ENCODE peak calls at places on chromosomes 11 and 22, in six cellular contexts. H is SK-N-SH, R is HepG2, N is H1, Q is GM12878, A is K562. D is an unnamed sample.

GRCh38 chr11:46275964-46276641 is 1.4 kb upstream of the CREB3L1 start:
- DNase-seq in A (no peak), H (no peak), N (no peak), Q (no peak), R (peak), D (no peak)

GRCh38 chr11:128814856-128815705 is 52.0 kb downstream of the KCNJ1 start:
- DNase-seq in R (no peak), N (peak), A (peak), H (peak), Q (no peak), D (no peak)

GRCh38 chr22:37735054-37735453 is 38.2 kb downstream of the TRIOBP start:
- DNase-seq in R (peak), H (peak), A (peak), Q (no peak), N (no peak), D (peak)

GRCh38 chr11:103844327-103845215 is 191.9 kb upstream of the DDI1 start:
- DNase-seq in H (no peak), R (no peak), N (no peak), Q (peak), A (no peak), D (no peak)

GRCh38 chr11:76918941-76919386 is 58.2 kb downstream of the ACER3 start:
- DNase-seq in Q (peak), R (peak), A (peak), H (peak), N (no peak), D (peak)

GRCh38 chr22:46055176-46055850 is 78.4 kb upstream of the WNT7B start:
- DNase-seq in Q (no peak), N (no peak), R (no peak), H (peak), A (no peak), D (no peak)

GRCh38 chr11:77073328-77074001 is 6.7 kb downstream of the CAPN5 start:
- DNase-seq in A (peak), H (peak), N (no peak), Q (no peak), R (peak), D (peak)

GRCh38 chr11:129313588-129314288 is 61.9 kb upstream of the BARX2 start:
- DNase-seq in Q (no peak), N (no peak), H (no peak), R (no peak), A (no peak), D (no peak)

GRCh38 chr11:10511046-10511711 is 29.8 kb downstream of the RNF141 start:
- DNase-seq in R (no peak), H (no peak), N (peak), A (no peak), Q (no peak), D (no peak)

GRCh38 chr11:38013157-38013556 is 1415.1 kb upstream of the RAG2 start:
- DNase-seq in A (no peak), H (no peak), N (no peak), Q (no peak), R (no peak), D (no peak)

GRCh38 chr22:17963015-17963414 is 61.3 kb downstream of the MICAL3 start:
- DNase-seq in N (no peak), H (no peak), A (no peak), R (no peak), Q (no peak), D (no peak)

GRCh38 chr11:95415837-95416288 is 184.9 kb upstream of the SESN3 start:
- DNase-seq in H (no peak), A (peak), R (no peak), N (no peak), Q (no peak), D (no peak)

GRCh38 chr11:86748296-86748695 is 52.0 kb upstream of the PRSS23 start:
- DNase-seq in H (no peak), N (no peak), R (no peak), A (no peak), Q (no peak), D (no peak)

GRCh38 chr22:25395468-25395867 is 169.0 kb upstream of the GRK3 start:
- DNase-seq in R (no peak), Q (no peak), N (no peak), A (no peak), H (no peak), D (no peak)

GRCh38 chr11:47950396-47950795 is 30.0 kb upstream of the PTPRJ start:
- DNase-seq in N (no peak), Q (peak), A (no peak), R (no peak), H (no peak), D (no peak)

GRCh38 chr22:46390652-46391301 is 55.3 kb downstream of the TRMU start:
- DNase-seq in Q (no peak), N (no peak), H (peak), A (peak), R (peak), D (no peak)

GRCh38 chr11:76577199-76577920 is 93.2 kb downstream of the LRRC32 start:
- DNase-seq in H (peak), N (no peak), Q (no peak), R (no peak), A (no peak), D (no peak)

GRCh38 chr11:95078526-95078925 is 11.1 kb upstream of the ENDOD1 start:
- DNase-seq in R (no peak), Q (no peak), H (no peak), N (no peak), A (no peak), D (no peak)

GRCh38 chr11:127458561-127458960 is 458.0 kb upstream of the KIRREL3 start:
- DNase-seq in R (no peak), Q (no peak), N (no peak), A (no peak), H (no peak), D (no peak)

GRCh38 chr11:65412271-65413076 is 10.1 kb upstream of the NEAT1 start:
- DNase-seq in H (no peak), A (no peak), N (no peak), R (no peak), Q (no peak), D (no peak)

GRCh38 chr11:41842673-41843072 is 383.2 kb upstream of the LRRC4C start:
- DNase-seq in N (no peak), Q (no peak), H (no peak), R (no peak), A (no peak), D (no peak)

GRCh38 chr22:36981247-36981775 is 37.9 kb downstream of the TST start:
- DNase-seq in H (no peak), A (no peak), Q (no peak), N (no peak), R (no peak), D (no peak)

GRCh38 chr11:650482-650881 is 13.4 kb downstream of the DRD4 start:
- DNase-seq in N (no peak), Q (no peak), A (no peak), H (no peak), R (no peak), D (no peak)

GRCh38 chr11:73095613-73096012 is 46.5 kb downstream of the FCHSD2 start:
- DNase-seq in A (no peak), N (no peak), Q (no peak), R (no peak), H (no peak), D (no peak)

GRCh38 chr22:21591695-21592094 is 24.2 kb downstream of the UBE2L3 start:
- DNase-seq in H (no peak), Q (no peak), A (no peak), N (no peak), R (no peak), D (no peak)

GRCh38 chr11:130904380-130904779 is 11.9 kb downstream of the SNX19 start:
- DNase-seq in R (no peak), N (no peak), H (peak), Q (no peak), A (no peak), D (no peak)

GRCh38 chr11:105937331-105937730 is 84.7 kb downstream of the MSANTD4 start:
- DNase-seq in N (no peak), H (no peak), Q (no peak), A (no peak), R (no peak), D (no peak)

GRCh38 chr11:134607963-134608750 is 196.1 kb upstream of the B3GAT1 start:
- DNase-seq in H (no peak), N (no peak), Q (no peak), R (no peak), A (no peak), D (no peak)

GRCh38 chr11:118078972-118079411 is 2.1 kb downstream of the TMPRSS4 start:
- DNase-seq in R (no peak), N (no peak), Q (no peak), A (no peak), H (no peak), D (no peak)

GRCh38 chr11:60251485-60252207 is 8.7 kb upstream of the MS4A4E start:
- DNase-seq in A (peak), N (no peak), H (peak), R (peak), Q (peak), D (peak)

GRCh38 chr11:17351510-17352176 is at the start of gene NCR3LG1:
- DNase-seq in R (peak), H (peak), A (peak), N (no peak), Q (no peak), D (peak)

GRCh38 chr11:60915250-60915914 is 1.4 kb downstream of the TMEM109 start:
- DNase-seq in Q (peak), R (no peak), N (no peak), A (peak), H (peak), D (peak)

GRCh38 chr11:59273008-59273841 is 60.5 kb upstream of the MPEG1 start:
- DNase-seq in H (no peak), Q (peak), R (no peak), N (no peak), A (no peak), D (no peak)

GRCh38 chr22:42062506-42063190 is 8.0 kb downstream of the NAGA start:
- DNase-seq in N (no peak), H (no peak), A (no peak), R (no peak), Q (no peak), D (no peak)

GRCh38 chr22:42066133-42066761 is 4.4 kb downstream of the NAGA start:
- DNase-seq in H (no peak), Q (no peak), A (no peak), R (no peak), N (no peak), D (no peak)

GRCh38 chr22:42065408-42066132 is 5.0 kb downstream of the NAGA start:
- DNase-seq in A (no peak), Q (no peak), N (no peak), H (no peak), R (no peak), D (no peak)

GRCh38 chr22:42066937-42067336 is 3.7 kb downstream of the NAGA start:
- DNase-seq in H (no peak), Q (no peak), A (no peak), R (no peak), N (no peak), D (no peak)

DNA sequence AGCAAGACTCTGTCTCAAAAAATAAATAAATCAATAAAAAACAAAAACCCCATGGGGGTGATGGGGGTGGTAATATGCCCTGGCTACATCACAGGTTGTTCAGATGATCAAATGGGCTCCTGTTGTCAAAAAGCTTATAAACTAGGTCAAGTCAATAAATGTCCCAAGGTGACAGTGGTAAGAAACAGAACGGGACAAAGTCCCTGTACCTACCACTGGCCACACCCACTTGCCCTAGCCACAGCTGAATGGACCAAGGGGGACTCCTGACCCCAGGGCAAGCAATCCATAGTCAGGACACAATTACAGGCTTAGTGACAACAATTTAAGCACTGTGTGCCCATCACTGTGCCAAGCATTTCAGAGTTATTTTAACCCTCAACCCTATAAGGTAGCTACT is 6.0 kb downstream of the NAGA start:
- DNase-seq in N (no peak), A (no peak), H (no peak), R (no peak), Q (no peak), D (no peak)
- TF ChIP-seq CHD2 in N (no peak), A (no peak), H (no peak), R (no peak), Q (no peak), D (no peak)

GRCh38 chr11:6667733-6668374 is 12.2 kb upstream of the DCHS1 start:
- DNase-seq in N (no peak), R (peak), H (no peak), A (peak), Q (peak), D (no peak)
- TF ChIP-seq CHD2 in N (no peak), R (no peak), H (no peak), A (no peak), Q (no peak), D (no peak)

GRCh38 chr11:23556163-23556750 is 696.0 kb upstream of the CCDC179 start:
- DNase-seq in H (no peak), Q (no peak), N (no peak), R (no peak), A (no peak), D (no peak)
- TF ChIP-seq CHD2 in H (no peak), Q (no peak), N (no peak), R (no peak), A (no peak), D (no peak)

DNA sequence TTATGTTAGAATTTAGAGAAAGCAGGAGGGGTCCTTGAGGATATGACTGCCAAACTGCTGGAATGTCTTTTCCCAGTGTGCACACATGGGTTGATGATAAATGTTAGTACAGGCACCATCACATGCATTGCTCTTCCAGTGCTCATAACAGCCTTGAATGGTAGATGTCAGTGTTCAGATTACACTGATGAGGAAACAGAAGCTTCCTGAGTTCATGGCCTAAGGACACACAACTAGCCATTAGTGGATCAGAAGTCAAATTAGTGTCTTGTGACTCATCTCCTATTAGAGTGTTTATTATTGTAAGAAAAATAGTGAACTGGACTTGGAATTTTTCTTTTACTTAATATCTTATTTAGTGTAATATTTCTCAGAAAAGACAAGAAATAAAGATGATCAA is 241.5 kb downstream of the DDX10 start:
- DNase-seq in H (peak), Q (no peak), R (peak), N (no peak), A (no peak), D (peak)
- TF ChIP-seq CHD2 in H (no peak), Q (no peak), R (no peak), N (no peak), A (no peak), D (no peak)

D was measured in A549.